ENCODE peak calls at places on chromosome 11, in four cellular contexts. I is K562, Z is HEK293T, S is HepG2. B is an unnamed sample.

GRCh38 chr11:10674440-10674855 is 19.1 kb downstream of the IRAG1 start:
- DNase-seq in I (no peak), Z (no peak), S (no peak), B (no peak)

GRCh38 chr11:57515332-57516060 is at the start of gene SLC43A1:
- DNase-seq in I (peak), Z (peak), S (peak), B (no peak)

GRCh38 chr11:115425243-115425642 is 79.0 kb downstream of the CADM1 start:
- DNase-seq in I (no peak), Z (no peak), S (no peak), B (no peak)

GRCh38 chr11:64044730-64045386 is 9.1 kb downstream of the FLRT1 start:
- DNase-seq in I (no peak), Z (no peak), S (peak), B (no peak)

GRCh38 chr11:101880208-101880607 is 34.6 kb upstream of the CEP126 start:
- DNase-seq in I (no peak), Z (peak), S (peak), B (no peak)

GRCh38 chr11:33801821-33802413 is 27.6 kb upstream of the FBXO3 start:
- DNase-seq in I (no peak), Z (peak), S (no peak), B (peak)

GRCh38 chr11:36312593-36312990 is 16.5 kb downstream of the PRR5L start:
- DNase-seq in I (no peak), Z (no peak), S (no peak), B (no peak)

GRCh38 chr11:117457031-117457785 is 129.6 kb downstream of the CEP164 start:
- DNase-seq in I (no peak), Z (no peak), S (no peak), B (no peak)

GRCh38 chr11:75000975-75001354 is 12.2 kb downstream of the NEU3 start:
- DNase-seq in I (no peak), Z (no peak), S (no peak), B (no peak)

GRCh38 chr11:74397531-74398243 is 546 bp downstream of the PGM2L1 start:
- DNase-seq in I (peak), Z (peak), S (peak), B (no peak)

GRCh38 chr11:66800720-66801428 is 42.4 kb upstream of the RCE1 start:
- DNase-seq in I (no peak), Z (no peak), S (no peak), B (peak)

GRCh38 chr11:62852523-62853188 is 13.3 kb upstream of the WDR74 start:
- DNase-seq in I (no peak), Z (no peak), S (no peak), B (no peak)

GRCh38 chr11:15114501-15115475 is at the start of gene INSC:
- DNase-seq in I (no peak), Z (no peak), S (no peak), B (no peak)

GRCh38 chr11:35163209-35163608 is 24.2 kb downstream of the CD44 start:
- DNase-seq in I (no peak), Z (no peak), S (no peak), B (no peak)

GRCh38 chr11:2535673-2536439 is 91.0 kb downstream of the KCNQ1 start:
- DNase-seq in I (no peak), Z (no peak), S (no peak), B (no peak)

DNA sequence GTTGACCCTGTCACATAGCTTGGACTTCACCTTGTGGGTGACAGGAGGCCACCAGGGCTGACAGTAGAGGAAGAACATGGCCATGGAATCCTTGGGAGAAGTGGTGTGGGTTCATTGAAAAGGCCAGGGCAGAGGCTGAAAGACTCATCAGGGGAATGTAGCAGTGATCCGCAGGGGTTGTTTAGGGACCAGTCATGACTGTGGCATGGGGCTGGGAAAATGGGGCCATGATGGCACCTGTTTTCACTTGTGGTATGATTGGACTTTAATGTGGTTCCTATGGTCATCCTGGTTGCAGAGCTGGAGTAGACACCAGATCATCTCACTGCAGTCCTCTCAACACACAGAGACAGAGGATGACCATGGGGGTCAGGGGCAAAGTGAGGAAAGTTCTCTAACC is 66.7 kb upstream of the MYEOV start:
- DNase-seq in I (no peak), Z (no peak), S (no peak), B (no peak)
- TF ChIP-seq FOXK2 in I (no peak), Z (no peak), S (no peak), B (no peak)

DNA sequence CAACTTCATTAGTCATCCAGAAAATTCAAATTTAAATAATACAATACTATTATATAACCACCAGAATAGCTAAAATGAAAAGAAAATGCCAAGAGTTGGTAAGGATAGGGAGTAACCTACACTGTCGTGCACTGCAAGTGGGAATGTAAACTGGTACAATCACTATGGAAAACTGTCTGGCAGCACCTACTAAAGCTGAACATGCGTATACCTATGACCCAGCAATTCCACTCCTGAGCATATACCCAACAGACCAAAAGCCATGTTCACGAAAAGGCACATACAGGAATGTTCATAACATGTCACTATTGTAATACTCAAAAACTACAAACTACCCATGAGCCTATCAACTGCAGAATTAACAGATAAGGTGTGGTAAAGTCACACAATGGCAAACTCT is 32.7 kb downstream of the DENND5A start:
- DNase-seq in I (no peak), Z (no peak), S (no peak), B (no peak)
- TF ChIP-seq FOXK2 in I (no peak), Z (no peak), S (no peak), B (no peak)

GRCh38 chr11:47184711-47185304 is 1.4 kb downstream of the PACSIN3 start:
- DNase-seq in I (no peak), Z (no peak), S (peak), B (no peak)

GRCh38 chr11:47187723-47188122 is 1.5 kb upstream of the PACSIN3 start:
- DNase-seq in I (no peak), Z (no peak), S (no peak), B (no peak)

GRCh38 chr11:47185305-47186075 is 744 bp downstream of the PACSIN3 start:
- DNase-seq in I (peak), Z (no peak), S (peak), B (no peak)

GRCh38 chr11:47186937-47187681 is 875 bp upstream of the PACSIN3 start:
- DNase-seq in I (no peak), Z (no peak), S (peak), B (no peak)

DNA sequence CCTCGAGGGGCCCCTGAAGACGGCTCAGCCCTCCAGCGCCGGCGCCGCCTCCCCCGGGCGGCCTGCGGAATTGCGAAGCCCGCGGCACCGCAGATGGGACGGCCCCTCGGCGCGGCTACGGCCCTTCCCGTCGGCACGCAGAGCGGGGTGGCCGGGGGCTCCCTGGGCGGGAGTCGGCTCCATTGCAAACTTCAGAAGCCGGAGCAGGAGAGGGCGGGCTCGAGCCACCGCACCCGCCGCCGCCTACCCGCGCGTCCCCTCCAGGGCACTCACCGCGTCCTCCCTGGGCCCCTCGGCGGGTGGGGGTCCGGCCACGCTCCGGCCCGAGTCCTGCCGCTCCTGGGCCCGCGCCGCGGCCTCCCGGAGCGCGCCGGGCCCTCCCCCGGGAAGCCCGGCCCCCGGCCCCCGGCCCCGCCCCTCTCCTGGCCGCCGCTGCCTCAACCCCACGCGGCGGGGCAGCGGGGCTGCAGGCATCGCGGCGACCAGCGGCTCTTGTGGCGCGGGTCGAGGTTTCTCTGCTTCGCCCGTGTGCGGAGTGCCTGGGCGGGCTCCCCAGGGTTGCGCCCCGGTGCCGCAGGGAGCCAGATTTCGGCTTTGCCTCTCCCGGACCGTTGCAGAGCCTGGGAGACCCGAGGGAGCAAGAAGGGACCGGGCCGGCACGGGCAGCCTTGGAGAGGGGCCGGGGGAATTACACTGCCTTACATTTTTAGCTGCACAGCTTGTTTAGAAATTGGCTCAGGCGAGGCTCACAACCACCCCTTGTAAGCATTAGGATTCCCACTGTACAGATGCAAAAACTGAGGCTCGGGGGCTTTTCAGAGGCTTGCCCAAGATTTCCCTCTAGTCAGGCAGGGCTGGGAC is at the start of gene PACSIN3:
- DNase-seq in I (peak), Z (peak), S (peak), B (no peak)
- TF ChIP-seq FOXK2 in I (no peak), Z (no peak), S (no peak), B (no peak)

GRCh38 chr11:97894978-97895377 is 1125.8 kb upstream of the CNTN5 start:
- DNase-seq in I (no peak), Z (no peak), S (no peak), B (no peak)
- TF ChIP-seq FOXK2 in I (no peak), Z (no peak), S (no peak), B (no peak)

GRCh38 chr11:128469220-128469619 is 118.1 kb downstream of the ETS1 start:
- DNase-seq in I (no peak), Z (no peak), S (no peak), B (peak)
- TF ChIP-seq FOXK2 in I (no peak), Z (no peak), S (no peak), B (no peak)

GRCh38 chr11:76302707-76303395 is 78.1 kb downstream of the THAP12 start:
- DNase-seq in I (no peak), Z (no peak), S (no peak), B (no peak)
- TF ChIP-seq FOXK2 in I (no peak), Z (no peak), S (no peak), B (no peak)

GRCh38 chr11:124278261-124278660 is 22.1 kb downstream of the OR8G5 start:
- DNase-seq in I (no peak), Z (no peak), S (no peak), B (no peak)

GRCh38 chr11:124277207-124277606 is 21.0 kb downstream of the OR8G5 start:
- DNase-seq in I (no peak), Z (no peak), S (no peak), B (no peak)

GRCh38 chr11:124276081-124276480 is 19.9 kb downstream of the OR8G5 start:
- DNase-seq in I (no peak), Z (no peak), S (no peak), B (no peak)

GRCh38 chr11:124274000-124274399 is 17.8 kb downstream of the OR8G5 start:
- DNase-seq in I (no peak), Z (no peak), S (no peak), B (no peak)

GRCh38 chr11:124277809-124278208 is 21.6 kb downstream of the OR8G5 start:
- DNase-seq in I (no peak), Z (no peak), S (no peak), B (no peak)
- TF ChIP-seq FOXK2 in I (no peak), Z (no peak), S (no peak), B (no peak)